ENCODE peak calls at places on chromosomes 12 and 14, in ten cellular contexts. D, P, V, J, Z, G, C, Y, U and Q are unnamed samples. For H3K36me3, the result is how much of the 10 kb centered on the place peaks cover.

GRCh38 chr12:3432176-3432742 is 58.7 kb upstream of the PRMT8 start:
- DNase-seq in V (no peak), D (peak), U (no peak), P (no peak), Z (no peak), Y (no peak), G (no peak), C (no peak), J (peak), Q (no peak)

GRCh38 chr12:29882771-29883315 is 99.1 kb upstream of the TMTC1 start:
- DNase-seq in V (no peak), P (no peak), C (no peak), Z (no peak), D (no peak), U (no peak), Y (no peak), G (no peak), J (no peak), Q (no peak)

GRCh38 chr14:79587194-79587593 is 624.1 kb downstream of the DIO2 start:
- DNase-seq in Z (no peak), C (no peak), V (no peak), Y (no peak), U (no peak), J (no peak), D (no peak), G (no peak), P (no peak), Q (no peak)

GRCh38 chr14:47442206-47442605 is 233.2 kb downstream of the MDGA2 start:
- DNase-seq in C (peak), V (no peak), Z (no peak), J (peak), U (no peak), G (peak), Y (peak), P (no peak), D (peak), Q (peak)

GRCh38 chr14:77278461-77279230 is 7.6 kb upstream of the NGB start:
- DNase-seq in Z (no peak), D (no peak), U (no peak), C (no peak), J (no peak), Y (no peak), G (no peak), P (no peak), V (no peak), Q (no peak)

GRCh38 chr12:83823386-83824045 is 1089.1 kb downstream of the SLC6A15 start:
- DNase-seq in U (no peak), J (peak), C (peak), V (no peak), P (no peak), D (peak), G (peak), Y (peak), Z (no peak), Q (no peak)

GRCh38 chr14:100825691-100826331 is at the start of gene MEG3:
- DNase-seq in V (no peak), D (no peak), C (peak), U (no peak), Z (peak), Y (no peak), J (no peak), G (no peak), P (peak), Q (no peak)

GRCh38 chr14:25090716-25091454 is 40.9 kb upstream of the STXBP6 start:
- DNase-seq in P (peak), Y (peak), Z (no peak), J (peak), D (peak), C (no peak), G (no peak), U (no peak), V (no peak), Q (peak)

GRCh38 chr14:80215756-80216581 is 4.7 kb upstream of the DIO2 start:
- DNase-seq in J (peak), Z (no peak), Y (peak), V (no peak), U (no peak), C (no peak), D (no peak), G (no peak), P (peak), Q (no peak)

GRCh38 chr14:37974421-37974820 is 233.3 kb upstream of the SSTR1 start:
- DNase-seq in D (no peak), G (no peak), V (no peak), Y (no peak), J (no peak), U (no peak), P (no peak), C (no peak), Z (no peak), Q (no peak)

GRCh38 chr12:4567073-4567881 is 5.3 kb downstream of the DYRK4 start:
- DNase-seq in V (no peak), Z (no peak), P (no peak), Y (no peak), G (no peak), J (no peak), U (no peak), C (no peak), D (no peak), Q (no peak)

GRCh38 chr14:99605299-99605961 is 1.4 kb upstream of the CCDC85C start:
- DNase-seq in D (peak), C (peak), P (peak), J (peak), G (peak), V (peak), Z (peak), U (peak), Y (peak), Q (no peak)

GRCh38 chr12:111429760-111430417 is 24.2 kb downstream of the SH2B3 start:
- DNase-seq in C (no peak), D (no peak), P (no peak), G (no peak), U (no peak), Z (no peak), V (no peak), J (no peak), Y (no peak), Q (no peak)

GRCh38 chr14:96105921-96106441 is 66.8 kb downstream of the C14orf132 start:
- DNase-seq in P (no peak), C (peak), G (no peak), Z (peak), D (peak), J (no peak), Y (no peak), U (no peak), V (no peak), Q (no peak)

GRCh38 chr14:80465541-80466220 is 254.4 kb upstream of the DIO2 start:
- DNase-seq in G (no peak), U (no peak), D (no peak), P (no peak), C (no peak), V (no peak), J (no peak), Z (no peak), Y (no peak), Q (no peak)

GRCh38 chr14:65290830-65291229 is 121.7 kb upstream of the FUT8 start:
- DNase-seq in U (no peak), J (no peak), D (peak), G (peak), Z (no peak), P (peak), Y (peak), C (no peak), V (no peak), Q (peak)

GRCh38 chr12:87274594-87275245 is 754.5 kb downstream of the C12orf50 start:
- DNase-seq in Z (no peak), G (peak), J (no peak), D (peak), C (no peak), U (no peak), P (peak), V (no peak), Y (peak), Q (no peak)

GRCh38 chr14:76154539-76155126 is 2.9 kb downstream of the GPATCH2L start:
- DNase-seq in C (no peak), Y (no peak), P (no peak), G (no peak), U (no peak), V (no peak), J (peak), Z (no peak), D (no peak), Q (no peak)

GRCh38 chr12:20367731-20368652 is at the start of gene PDE3A:
- DNase-seq in U (peak), V (peak), Y (peak), D (peak), G (peak), P (peak), Z (peak), J (peak), C (peak), Q (no peak)

GRCh38 chr12:47757840-47758583 is 668 bp downstream of the RAPGEF3 start:
- DNase-seq in G (no peak), U (peak), V (peak), Y (no peak), Z (no peak), D (no peak), J (peak), C (no peak), P (no peak), Q (no peak)

GRCh38 chr12:57430117-57430930 is 519 bp downstream of the R3HDM2 start:
- DNase-seq in G (no peak), J (peak), Y (peak), P (peak), C (peak), D (peak), Z (no peak), V (peak), U (no peak), Q (no peak)

GRCh38 chr12:62922539-62922938 is 12.4 kb downstream of the PPM1H start:
- DNase-seq in P (no peak), V (no peak), Y (peak), C (no peak), U (no peak), Z (no peak), D (peak), G (no peak), J (no peak), Q (no peak)

GRCh38 chr12:47768323-47768811 is 4.7 kb upstream of the SLC48A1 start:
- DNase-seq in D (peak), Y (peak), U (no peak), P (peak), C (no peak), Z (no peak), V (no peak), G (no peak), J (no peak), Q (no peak)

GRCh38 chr12:76341436-76342030 is 6.7 kb downstream of the BBS10 start:
- DNase-seq in Y (peak), C (no peak), D (peak), U (no peak), Z (no peak), P (peak), G (no peak), V (no peak), J (no peak), Q (no peak)

GRCh38 chr12:40622246-40622838 is 69.9 kb upstream of the CNTN1 start:
- DNase-seq in D (peak), P (peak), Y (peak), U (no peak), C (peak), J (peak), Z (no peak), V (peak), G (peak), Q (peak)

GRCh38 chr14:24871302-24871701 is 178.6 kb downstream of the STXBP6 start:
- DNase-seq in P (peak), J (no peak), G (no peak), Z (no peak), V (no peak), Y (no peak), C (no peak), U (no peak), D (no peak), Q (no peak)

GRCh38 chr12:131057722-131058515 is 104.2 kb downstream of the ADGRD1 start:
- DNase-seq in D (no peak), G (no peak), V (no peak), U (no peak), Y (no peak), Z (no peak), P (no peak), J (peak), C (peak), Q (no peak)

GRCh38 chr12:129193263-129193871 is 340.1 kb downstream of the GLT1D1 start:
- DNase-seq in J (peak), Z (no peak), G (no peak), D (no peak), V (no peak), Y (peak), P (no peak), C (no peak), U (no peak), Q (no peak)

GRCh38 chr12:18752280-18752920 is 14.5 kb downstream of the CAPZA3 start:
- DNase-seq in Y (peak), P (peak), D (no peak), V (no peak), C (peak), Z (no peak), G (no peak), U (no peak), J (peak), Q (peak)

GRCh38 chr14:105442834-105443233 is 23.2 kb downstream of the MTA1 start:
- DNase-seq in G (no peak), Y (no peak), C (no peak), Z (no peak), D (no peak), U (no peak), P (no peak), J (no peak), V (no peak), Q (no peak)
- H3K36me3 ChIP-seq in G (under half), Y (under half), C (under half), Z (under half), D (under half), U (under half), P (under half), J (under half), V (under half), Q (under half)

GRCh38 chr12:122891661-122892525 is 4.0 kb downstream of the VPS37B start:
- DNase-seq in Y (peak), J (peak), U (no peak), Z (no peak), D (peak), P (peak), C (peak), V (no peak), G (no peak), Q (no peak)
- H3K4me3 ChIP-seq in Y (peak), J (peak), U (peak), Z (no peak), D (peak), P (peak), C (no peak), V (peak), G (peak), Q (no peak)

GRCh38 chr14:106039400-106039799 is 513.0 kb downstream of the TMEM121 start:
- DNase-seq in P (no peak), J (no peak), D (no peak), Z (no peak), V (peak), Y (peak), G (peak), U (peak), C (no peak), Q (no peak)
- TF ChIP-seq CTCF in P (no peak), J (no peak), D (no peak), Z (no peak), V (peak), Y (peak), G (peak), U (peak), C (no peak), Q (no peak)

DNA sequence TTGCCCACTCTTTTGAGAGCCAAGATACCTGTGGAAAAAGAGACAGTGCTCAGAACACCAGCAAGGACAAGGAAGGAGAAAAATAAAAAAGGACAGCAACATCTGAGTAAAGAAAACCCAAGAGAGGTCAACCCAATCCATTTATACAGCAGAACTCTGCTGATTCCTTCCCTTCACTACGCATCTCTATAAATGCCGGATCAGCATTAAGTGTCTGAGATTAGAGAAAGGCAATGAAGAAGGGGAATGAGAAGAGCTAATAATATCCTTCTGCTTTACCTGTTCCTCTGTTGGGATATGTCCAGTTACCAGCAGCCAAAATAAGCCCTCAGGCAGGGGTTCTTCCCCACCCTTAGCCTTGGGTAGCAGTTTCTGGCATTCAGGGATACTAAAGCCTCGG is 15.8 kb downstream of the COQ10A start:
- DNase-seq in V (no peak), D (no peak), C (no peak), J (no peak), P (no peak), G (no peak), U (no peak), Z (no peak), Y (no peak), Q (no peak)
- H3K36me3 ChIP-seq in V (half or more), D (under half), C (under half), J (half or more), P (half or more), G (under half), U (half or more), Z (half or more), Y (half or more), Q (under half)

GRCh38 chr12:123436017-123436964 is at the start of gene RILPL2:
- DNase-seq in D (peak), Y (peak), P (peak), J (peak), Z (peak), U (peak), C (peak), V (peak), G (peak), Q (no peak)

GRCh38 chr12:123433615-123434014 is 2.9 kb downstream of the RILPL2 start:
- DNase-seq in U (no peak), Z (no peak), D (no peak), V (no peak), G (no peak), Y (no peak), J (no peak), C (no peak), P (no peak), Q (no peak)

GRCh38 chr12:123427036-123427769 is 9.3 kb downstream of the RILPL2 start:
- DNase-seq in G (no peak), U (no peak), Z (no peak), D (no peak), Y (no peak), V (no peak), C (no peak), P (no peak), J (no peak), Q (no peak)

GRCh38 chr12:123435636-123436016 is 858 bp downstream of the RILPL2 start:
- DNase-seq in C (no peak), U (no peak), D (no peak), G (no peak), J (no peak), V (no peak), Z (no peak), P (no peak), Y (no peak), Q (no peak)

GRCh38 chr12:123431951-123432886 is 4.3 kb downstream of the RILPL2 start:
- DNase-seq in P (no peak), D (peak), U (peak), V (peak), Y (no peak), G (no peak), Z (no peak), C (no peak), J (no peak), Q (no peak)
- H3K4me3 ChIP-seq in P (no peak), D (no peak), U (peak), V (peak), Y (no peak), G (no peak), Z (no peak), C (no peak), J (no peak), Q (no peak)

GRCh38 chr12:6058481-6059161 is 65.8 kb downstream of the VWF start:
- DNase-seq in U (no peak), G (no peak), Z (no peak), V (no peak), J (peak), C (no peak), P (no peak), D (no peak), Y (no peak), Q (no peak)

GRCh38 chr12:6059221-6059620 is 65.2 kb downstream of the VWF start:
- DNase-seq in C (no peak), G (no peak), D (no peak), Y (no peak), Z (no peak), V (no peak), U (no peak), P (no peak), J (no peak), Q (no peak)

GRCh38 chr12:6059860-6060565 is 64.5 kb downstream of the VWF start:
- DNase-seq in V (no peak), C (no peak), Z (no peak), P (no peak), U (no peak), D (no peak), Y (no peak), J (peak), G (no peak), Q (no peak)

GRCh38 chr12:6056406-6057211 is 67.9 kb downstream of the VWF start:
- DNase-seq in Z (no peak), D (no peak), V (no peak), Y (no peak), P (no peak), C (no peak), J (peak), G (peak), U (no peak), Q (no peak)

GRCh38 chr12:6057693-6058092 is 66.8 kb downstream of the VWF start:
- DNase-seq in U (no peak), P (no peak), V (no peak), G (no peak), D (no peak), Y (no peak), J (peak), Z (no peak), C (no peak), Q (no peak)
- TF ChIP-seq CTCF in U (no peak), P (no peak), V (no peak), G (no peak), D (no peak), Y (no peak), J (peak), Z (no peak), C (no peak), Q (no peak)

DNA sequence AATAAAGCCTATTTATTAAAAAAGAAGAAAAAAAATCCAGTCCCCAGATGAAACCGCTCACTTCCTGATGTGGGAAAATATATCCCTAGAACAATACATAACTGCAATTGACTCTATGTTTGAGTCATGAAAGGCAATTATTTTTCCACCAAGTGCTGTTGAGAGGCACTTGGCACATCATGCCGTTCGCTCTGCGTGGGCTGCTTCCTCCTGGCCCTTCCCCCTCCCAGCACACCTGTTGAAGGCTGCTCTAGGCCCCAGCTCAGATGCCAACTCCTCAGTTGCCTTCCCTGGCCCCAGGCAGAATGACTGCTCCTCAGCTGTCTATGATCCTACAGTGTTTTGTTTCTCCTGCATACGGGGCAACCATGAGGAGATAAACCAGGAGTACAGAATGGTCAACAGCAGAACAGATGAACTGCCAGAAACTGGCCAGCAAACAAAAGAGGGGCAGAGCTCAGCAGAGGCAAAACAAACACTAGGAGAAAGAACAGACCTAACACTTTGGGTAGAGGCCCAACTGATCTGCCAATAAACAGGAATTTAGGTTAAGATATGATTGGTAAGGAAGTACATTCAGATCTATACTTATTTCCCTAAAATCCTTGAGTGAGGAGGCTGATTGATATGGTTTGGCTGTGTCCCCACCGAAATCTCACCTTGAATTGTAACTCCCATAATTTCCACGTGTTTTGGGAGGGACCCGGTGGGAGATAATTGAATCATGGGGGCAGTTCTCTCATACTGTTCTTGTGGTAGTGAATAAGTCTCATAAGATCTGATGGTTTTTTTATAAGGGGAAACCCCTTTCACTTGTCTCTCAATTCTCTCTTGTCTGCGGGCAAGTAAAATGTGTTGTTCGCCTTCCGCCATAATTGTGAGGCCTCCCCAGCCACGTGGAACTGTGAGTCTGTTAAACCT is 58.7 kb downstream of the SLC38A1 start:
- DNase-seq in Z (peak), D (peak), V (peak), C (no peak), Y (peak), G (no peak), J (peak), U (peak), P (no peak), Q (no peak)
- H3K36me3 ChIP-seq in Z (under half), D (under half), V (under half), C (under half), Y (half or more), G (under half), J (half or more), U (under half), P (under half), Q (under half)

DNA sequence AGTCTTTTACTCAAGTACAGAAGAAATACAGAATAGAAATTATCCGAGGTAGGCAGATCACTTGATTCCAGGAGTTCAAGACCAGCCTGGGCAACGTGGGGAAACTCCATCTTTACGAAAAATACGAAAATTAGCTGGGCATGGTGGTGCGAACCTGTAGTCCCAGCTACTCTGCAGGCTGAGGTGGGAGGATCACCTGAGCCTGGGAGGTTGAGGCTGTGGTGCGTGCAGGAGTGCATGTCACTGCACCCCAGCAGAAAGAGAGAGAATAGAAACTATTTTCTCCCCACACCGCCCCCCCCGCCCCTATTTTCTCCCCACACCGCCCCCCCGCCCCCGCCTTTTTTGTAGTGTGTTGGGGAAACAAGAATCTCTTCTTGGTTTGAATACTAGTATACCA is 2.2 kb downstream of the DNM1L start:
- DNase-seq in Z (no peak), V (no peak), U (no peak), C (no peak), P (no peak), D (no peak), J (no peak), Y (no peak), G (no peak), Q (no peak)
- H3K4me3 ChIP-seq in Z (no peak), V (no peak), U (no peak), C (no peak), P (no peak), D (peak), J (peak), Y (peak), G (no peak), Q (no peak)